ENCODE peak calls at places on chromosomes 3 and 15, in four cellular contexts. C is OCI-LY7, M is SK-N-SH, X is PC-3. A is an unnamed sample.
A peak's percentile ranks its signal among the peaks of the same experiment; 100 is the strongest.

GRCh38 chr15:98914626-98915025 is 93.0 kb downstream of the PGPEP1L start:
- DNase-seq in M (no peak), X (peak; percentile 86), C (no peak), A (no peak)

GRCh38 chr3:72143322-72143721 is 358.4 kb upstream of the PROK2 start:
- DNase-seq in C (no peak), X (peak; percentile 70), M (no peak), A (no peak)

GRCh38 chr3:192943384-192943783 is 25.7 kb upstream of the MB21D2 start:
- DNase-seq in C (no peak), M (no peak), X (no peak), A (no peak)

GRCh38 chr3:53250881-53251605 is 4.8 kb downstream of the TKT start:
- DNase-seq in C (no peak), M (no peak), X (no peak), A (no peak)

GRCh38 chr15:85588657-85589056 is 206.1 kb downstream of the KLHL25 start:
- DNase-seq in X (no peak), C (no peak), M (no peak), A (no peak)

GRCh38 chr15:52383100-52383588 is 87.5 kb upstream of the MYO5C start:
- DNase-seq in X (peak; percentile 37), C (no peak), M (no peak), A (no peak)

GRCh38 chr3:89107461-89108035 is at the start of gene EPHA3:
- DNase-seq in C (no peak), X (no peak), M (peak; percentile 67), A (peak; percentile 84)

GRCh38 chr15:91864669-91865068 is 11.2 kb downstream of the SLCO3A1 start:
- DNase-seq in X (no peak), M (no peak), C (peak; percentile 90), A (no peak)

GRCh38 chr3:98893740-98894139 is 7.8 kb downstream of the DCBLD2 start:
- DNase-seq in X (no peak), M (peak; percentile 13), C (no peak), A (no peak)

GRCh38 chr3:37852097-37852496 is 9.6 kb upstream of the CTDSPL start:
- DNase-seq in X (peak; percentile 59), C (no peak), M (no peak), A (no peak)

GRCh38 chr15:67024998-67025368 is 40.4 kb upstream of the SMAD3 start:
- DNase-seq in X (no peak), M (no peak), C (no peak), A (no peak)

GRCh38 chr15:52667597-52667996 is 11.6 kb downstream of the ATOSA start:
- DNase-seq in X (no peak), C (no peak), M (no peak), A (no peak)

GRCh38 chr15:68502398-68502901 is 70.5 kb upstream of the ITGA11 start:
- DNase-seq in M (no peak), C (no peak), X (no peak), A (no peak)

GRCh38 chr3:128933922-128934253 is 54.5 kb downstream of the ACAD9 start:
- DNase-seq in X (no peak), C (no peak), M (no peak), A (no peak)

GRCh38 chr15:99014803-99015676 is 7.4 kb upstream of the PGPEP1L start:
- DNase-seq in M (peak; percentile 78), X (peak; percentile 79), C (no peak), A (peak; percentile 88)

GRCh38 chr3:171781711-171782127 is 28.6 kb downstream of the PLD1 start:
- DNase-seq in X (peak; percentile 38), C (no peak), M (no peak), A (no peak)

GRCh38 chr3:2097641-2098191 is 950 bp upstream of the CNTN4 start:
- DNase-seq in M (peak; percentile 39), C (no peak), X (no peak), A (peak; percentile 21)

GRCh38 chr15:48435356-48435755 is 104.1 kb downstream of the DUT start:
- DNase-seq in X (no peak), M (no peak), C (no peak), A (no peak)

GRCh38 chr3:144652573-144652972 is 681.0 kb downstream of the DIPK2A start:
- DNase-seq in C (no peak), X (no peak), M (no peak), A (no peak)

GRCh38 chr15:22978691-22979068 is 1.5 kb downstream of the CYFIP1 start:
- DNase-seq in X (no peak), M (peak; percentile 33), C (no peak), A (peak; percentile 39)

GRCh38 chr3:138902166-138902565 is 44.8 kb downstream of the FOXL2 start:
- DNase-seq in C (no peak), X (no peak), M (no peak), A (no peak)

GRCh38 chr3:67045711-67046465 is 47.8 kb downstream of the KBTBD8 start:
- DNase-seq in M (no peak), X (no peak), C (peak; percentile 69), A (no peak)

GRCh38 chr15:39556461-39556860 is 24.4 kb upstream of the THBS1 start:
- DNase-seq in M (no peak), C (no peak), X (no peak), A (no peak)

GRCh38 chr15:42548258-42549051 is at the start of the genes HAUS2 and LRRC57:
- DNase-seq in C (peak; percentile 90), M (peak; percentile 96), X (peak; percentile 94), A (peak; percentile 95)

GRCh38 chr3:179464296-179465092 is 13.2 kb upstream of the GNB4 start:
- DNase-seq in C (no peak), M (no peak), X (no peak), A (peak; percentile 30)

GRCh38 chr15:31932581-31932980 is 97.7 kb upstream of the CHRNA7 start:
- DNase-seq in M (no peak), X (no peak), C (no peak), A (no peak)

GRCh38 chr3:56291244-56291680 is 177.0 kb downstream of the ERC2 start:
- DNase-seq in X (no peak), C (no peak), M (no peak), A (no peak)

GRCh38 chr3:85821130-85821756 is 862.5 kb downstream of the CADM2 start:
- DNase-seq in X (peak; percentile 69), M (peak; percentile 5), C (peak; percentile 49), A (peak; percentile 73)

GRCh38 chr3:170425491-170426239 is 7.0 kb downstream of the CLDN11 start:
- DNase-seq in X (no peak), M (peak; percentile 44), C (no peak), A (peak; percentile 21)

GRCh38 chr3:59774613-59775012 is 724.8 kb upstream of the CFAP20DC start:
- DNase-seq in X (peak; percentile 56), M (no peak), C (no peak), A (no peak)

GRCh38 chr3:58417075-58417474 is 16.6 kb downstream of the PDHB start:
- DNase-seq in X (no peak), C (no peak), M (no peak), A (no peak)

GRCh38 chr3:155032918-155033317 is 47.2 kb upstream of the MME start:
- DNase-seq in X (no peak), C (no peak), M (no peak), A (peak; percentile 30)

GRCh38 chr15:55267401-55268053 is 22.1 kb downstream of the RAB27A start:
- DNase-seq in C (no peak), M (peak; percentile 32), X (no peak), A (no peak)

GRCh38 chr3:61663728-61664492 is 102.5 kb downstream of the PTPRG start:
- DNase-seq in C (no peak), M (peak; percentile 31), X (peak; percentile 4), A (peak; percentile 79)

GRCh38 chr3:155026999-155027591 is 53.0 kb upstream of the MME start:
- DNase-seq in M (no peak), C (no peak), X (no peak), A (no peak)

GRCh38 chr3:185859294-185859972 is 34.6 kb upstream of the IGF2BP2 start:
- DNase-seq in M (no peak), C (no peak), X (no peak), A (no peak)

GRCh38 chr3:186589856-186590579 is 19.5 kb downstream of the DNAJB11 start:
- DNase-seq in X (peak; percentile 51), M (no peak), C (no peak), A (no peak)

GRCh38 chr3:25339220-25339619 is 88.8 kb upstream of the RARB start:
- DNase-seq in M (no peak), C (no peak), X (no peak), A (no peak)
- TF ChIP-seq EZH2phosphoT487 in M (no peak), C (no peak), X (no peak), A (no peak)

GRCh38 chr15:50059883-50060282 is 59.1 kb downstream of the ATP8B4 start:
- DNase-seq in X (no peak), C (no peak), M (no peak), A (peak; percentile 46)
- H3K4me3 ChIP-seq in X (no peak overlapping the region), C (no peak overlapping the region), M (no peak overlapping the region), A (no peak overlapping the region)

DNA sequence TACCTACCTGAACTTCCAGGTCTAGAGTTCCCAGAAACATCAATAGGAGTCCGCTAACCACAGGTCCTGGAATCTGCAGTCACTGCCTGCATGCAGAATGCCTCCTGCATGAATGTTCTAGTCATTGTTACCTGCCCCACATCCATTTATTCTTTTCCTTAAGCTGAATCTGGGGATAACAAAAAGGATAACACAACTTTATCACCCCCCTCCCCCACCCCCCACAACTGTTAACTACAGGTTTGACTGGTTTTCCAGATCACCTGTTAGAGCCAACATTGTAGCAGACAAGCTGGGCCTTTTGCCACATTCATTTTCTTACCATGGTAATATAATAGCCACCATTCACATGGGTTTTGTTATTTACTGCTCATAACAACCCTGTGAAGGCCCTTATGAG is 4.6 kb upstream of the CTSH start:
- DNase-seq in C (no peak), X (peak; percentile 64), M (no peak), A (no peak)
- TF ChIP-seq EZH2phosphoT487 in C (no peak), X (no peak), M (no peak), A (no peak)

GRCh38 chr15:81507831-81508230 is 133.8 kb upstream of the TMC3 start:
- DNase-seq in M (no peak), C (no peak), X (peak; percentile 19), A (no peak)

GRCh38 chr15:81506936-81507335 is 132.9 kb upstream of the TMC3 start:
- DNase-seq in C (no peak), X (no peak), M (no peak), A (no peak)

GRCh38 chr15:81506071-81506470 is 132.1 kb upstream of the TMC3 start:
- DNase-seq in X (no peak), C (no peak), M (no peak), A (no peak)

GRCh38 chr15:81502436-81502835 is 128.4 kb upstream of the TMC3 start:
- DNase-seq in C (no peak), X (no peak), M (no peak), A (no peak)

DNA sequence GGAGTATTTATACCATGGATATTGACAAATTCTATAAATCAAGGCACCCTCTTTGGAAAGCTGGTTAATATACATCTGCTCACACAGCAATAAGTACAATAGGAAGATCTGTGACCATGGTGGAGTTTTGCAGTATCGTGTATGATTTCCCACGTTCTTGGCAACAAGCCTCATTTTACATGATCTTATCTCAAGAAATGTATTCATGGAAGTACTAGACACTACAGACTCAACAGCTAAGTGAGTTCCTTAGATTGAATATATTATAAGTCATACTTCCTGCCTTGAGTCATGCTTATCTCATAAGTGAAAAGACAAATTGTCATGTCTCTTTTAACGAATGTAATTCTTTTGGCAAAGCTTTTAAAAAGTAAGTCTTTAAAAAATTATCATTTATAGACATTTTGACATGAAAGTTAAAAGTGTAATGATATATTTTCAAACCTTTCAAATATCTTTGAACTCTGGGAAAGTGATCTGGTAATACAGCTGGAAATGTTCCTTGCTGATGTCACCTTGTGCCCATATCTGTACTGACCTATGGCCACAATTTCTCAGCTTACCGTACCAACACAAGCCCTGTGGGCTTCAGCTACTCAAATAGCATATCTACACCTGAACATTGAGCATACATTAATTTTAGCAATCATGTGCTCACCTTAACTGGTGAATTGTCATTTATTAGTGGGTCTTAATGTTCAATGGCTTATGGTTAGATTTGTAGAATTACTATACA is 130.3 kb upstream of the TMC3 start:
- DNase-seq in M (no peak), X (peak; percentile 55), C (no peak), A (no peak)
- H3K4me3 ChIP-seq in M (no peak overlapping the region), X (no peak overlapping the region), C (no peak overlapping the region), A (no peak overlapping the region)

A was measured in GM23338.